ENCODE peak calls at places on chromosomes 7 and 10, in seven cellular contexts. Z, R, A, J, O, F and L are unnamed samples.

GRCh38 chr7:27198871-27199801 is 755 bp downstream of the HOXA13 start:
- DNase-seq in Z (peak), R (no peak), A (peak), J (no peak), O (no peak), F (no peak), L (peak)

GRCh38 chr7:69992938-69993337 is 394.7 kb downstream of the AUTS2 start:
- DNase-seq in Z (no peak), R (no peak), A (no peak), J (no peak), O (no peak), F (no peak), L (no peak)

GRCh38 chr10:113038183-113038582 is 88.1 kb downstream of the TCF7L2 start:
- DNase-seq in Z (no peak), R (no peak), A (no peak), J (no peak), O (no peak), F (no peak), L (no peak)

GRCh38 chr7:25805027-25805687 is 346.8 kb upstream of the NFE2L3 start:
- DNase-seq in Z (peak), R (no peak), A (peak), J (no peak), O (no peak), F (peak), L (no peak)

GRCh38 chr7:12777257-12777656 is 89.8 kb downstream of the ARL4A start:
- DNase-seq in Z (no peak), R (no peak), A (peak), J (no peak), O (no peak), F (no peak), L (no peak)

GRCh38 chr7:123823898-123824753 is 20.8 kb upstream of the HYAL4 start:
- DNase-seq in Z (no peak), R (no peak), A (no peak), J (peak), O (no peak), F (no peak), L (no peak)

GRCh38 chr7:126696639-126697038 is 556.1 kb downstream of the GRM8 start:
- DNase-seq in Z (no peak), R (no peak), A (no peak), J (no peak), O (no peak), F (no peak), L (no peak)

GRCh38 chr10:95276367-95277200 is 14.2 kb downstream of the PDLIM1 start:
- DNase-seq in Z (no peak), R (no peak), A (no peak), J (no peak), O (no peak), F (no peak), L (no peak)

GRCh38 chr10:16717617-16718395 is 99.4 kb downstream of the RSU1 start:
- DNase-seq in Z (peak), R (no peak), A (no peak), J (no peak), O (no peak), F (no peak), L (no peak)

GRCh38 chr10:11448190-11448544 is 163.3 kb downstream of the USP6NL start:
- DNase-seq in Z (no peak), R (no peak), A (no peak), J (no peak), O (no peak), F (no peak), L (no peak)